ENCODE peak calls at places on chromosomes 16 and 17, in nine cellular contexts. F is ascending aorta, H is hepatocyte, L is breast epithelium, C is WERI-Rb-1, D is epithelial cell of esophagus, G is fibroblast of the aortic adventitia, O is dorsolateral prefrontal cortex, X is ovary. J is an unnamed sample.

GRCh38 chr16:29664133-29664912 is 1.3 kb downstream of the SPN start:
- DNase-seq in F (no peak), H (no peak), L (no peak), C (no peak), D (no peak), G (no peak), O (no peak), X (no peak), J (no peak)

GRCh38 chr17:74761931-74762330 is 13.5 kb downstream of the NHERF1 start:
- DNase-seq in F (no peak), H (no peak), L (no peak), C (no peak), D (no peak), G (no peak), O (no peak), X (no peak), J (no peak)

GRCh38 chr16:56389554-56389953 is 35.8 kb downstream of the AMFR start:
- DNase-seq in F (no peak), H (no peak), L (no peak), C (no peak), D (peak), G (peak), O (no peak), X (no peak), J (no peak)

GRCh38 chr16:53626816-53627215 is 76.8 kb downstream of the RPGRIP1L start:
- DNase-seq in F (no peak), H (no peak), L (no peak), C (no peak), D (no peak), G (no peak), O (no peak), X (no peak), J (no peak)

GRCh38 chr16:89343501-89344291 is 126.2 kb downstream of the ZNF778 start:
- DNase-seq in F (no peak), H (peak), L (no peak), C (no peak), D (peak), G (no peak), O (peak), X (peak), J (no peak)

GRCh38 chr17:75913537-75914210 is 9.0 kb upstream of the MRPL38 start:
- DNase-seq in F (no peak), H (no peak), L (no peak), C (no peak), D (no peak), G (no peak), O (no peak), X (no peak), J (no peak)

GRCh38 chr16:64240586-64240985 is 881.3 kb downstream of the CDH11 start:
- DNase-seq in F (no peak), H (no peak), L (no peak), C (no peak), D (no peak), G (no peak), O (no peak), X (no peak), J (no peak)

GRCh38 chr17:61581611-61582349 is 9.2 kb downstream of the NACA2 start:
- DNase-seq in F (no peak), H (no peak), L (no peak), C (no peak), D (peak), G (no peak), O (no peak), X (no peak), J (no peak)

GRCh38 chr17:47288531-47289116 is 35.0 kb downstream of the ITGB3 start:
- DNase-seq in F (no peak), H (no peak), L (no peak), C (no peak), D (no peak), G (peak), O (no peak), X (no peak), J (no peak)

GRCh38 chr16:58937661-58938060 is 203.5 kb upstream of the GOT2 start:
- DNase-seq in F (no peak), H (no peak), L (no peak), C (no peak), D (peak), G (no peak), O (no peak), X (no peak), J (no peak)

GRCh38 chr16:73399486-73399885 is 351.6 kb upstream of the ZFHX3 start:
- DNase-seq in F (no peak), H (no peak), L (no peak), C (no peak), D (no peak), G (no peak), O (no peak), X (no peak), J (no peak)

GRCh38 chr17:79970576-79971068 is 65.0 kb downstream of the TBC1D16 start:
- DNase-seq in F (no peak), H (peak), L (no peak), C (peak), D (peak), G (peak), O (peak), X (no peak), J (peak)

GRCh38 chr16:21159281-21159951 is 942 bp downstream of the LDAF1 start:
- DNase-seq in F (no peak), H (peak), L (peak), C (peak), D (peak), G (no peak), O (no peak), X (peak), J (peak)

GRCh38 chr16:6682142-6682811 is 650.4 kb upstream of the RBFOX1 start:
- DNase-seq in F (no peak), H (peak), L (no peak), C (peak), D (peak), G (no peak), O (peak), X (peak), J (peak)

GRCh38 chr16:89452925-89453324 is 37.4 kb downstream of the ANKRD11 start:
- DNase-seq in F (no peak), H (no peak), L (no peak), C (no peak), D (no peak), G (no peak), O (no peak), X (no peak), J (no peak)

GRCh38 chr16:3578610-3579551 is 1.7 kb upstream of the NLRC3 start:
- DNase-seq in F (no peak), H (no peak), L (no peak), C (no peak), D (no peak), G (no peak), O (no peak), X (no peak), J (no peak)

GRCh38 chr16:28930652-28931051 is 1.1 kb upstream of the CD19 start:
- DNase-seq in F (no peak), H (no peak), L (no peak), C (peak), D (no peak), G (no peak), O (no peak), X (no peak), J (no peak)

GRCh38 chr17:35242805-35243458 is at the start of gene SLFN5:
- DNase-seq in F (peak), H (peak), L (peak), C (peak), D (peak), G (peak), O (peak), X (peak), J (peak)
- TF ChIP-seq CTCF in F (no peak), H (peak), L (no peak), C (no peak), D (peak), G (no peak), O (no peak), X (no peak), J (no peak)

GRCh38 chr16:80527297-80527696 is 13.5 kb upstream of the DYNLRB2 start:
- DNase-seq in F (no peak), H (peak), L (no peak), C (peak), D (peak), G (peak), O (no peak), X (no peak), J (peak)
- TF ChIP-seq CTCF in F (no peak), H (peak), L (no peak), C (no peak), D (peak), G (peak), O (no peak), X (no peak), J (peak)

GRCh38 chr17:1488826-1489275 is 3.6 kb downstream of the MYO1C start:
- DNase-seq in F (no peak), H (no peak), L (no peak), C (no peak), D (no peak), G (no peak), O (no peak), X (no peak), J (no peak)

GRCh38 chr17:1487939-1488825 is 4.3 kb downstream of the MYO1C start:
- DNase-seq in F (peak), H (peak), L (peak), C (no peak), D (peak), G (peak), O (peak), X (peak), J (peak)

GRCh38 chr17:1485311-1485747 is 7.2 kb downstream of the MYO1C start:
- DNase-seq in F (peak), H (peak), L (no peak), C (peak), D (no peak), G (no peak), O (no peak), X (peak), J (peak)

GRCh38 chr17:1485748-1486376 is 6.6 kb downstream of the MYO1C start:
- DNase-seq in F (peak), H (peak), L (peak), C (peak), D (peak), G (peak), O (no peak), X (peak), J (peak)

GRCh38 chr17:1486802-1487695 is 5.4 kb downstream of the MYO1C start:
- DNase-seq in F (peak), H (peak), L (peak), C (no peak), D (peak), G (peak), O (no peak), X (peak), J (peak)
- TF ChIP-seq CTCF in F (no peak), H (no peak), L (no peak), C (no peak), D (no peak), G (no peak), O (no peak), X (no peak), J (peak)

DNA sequence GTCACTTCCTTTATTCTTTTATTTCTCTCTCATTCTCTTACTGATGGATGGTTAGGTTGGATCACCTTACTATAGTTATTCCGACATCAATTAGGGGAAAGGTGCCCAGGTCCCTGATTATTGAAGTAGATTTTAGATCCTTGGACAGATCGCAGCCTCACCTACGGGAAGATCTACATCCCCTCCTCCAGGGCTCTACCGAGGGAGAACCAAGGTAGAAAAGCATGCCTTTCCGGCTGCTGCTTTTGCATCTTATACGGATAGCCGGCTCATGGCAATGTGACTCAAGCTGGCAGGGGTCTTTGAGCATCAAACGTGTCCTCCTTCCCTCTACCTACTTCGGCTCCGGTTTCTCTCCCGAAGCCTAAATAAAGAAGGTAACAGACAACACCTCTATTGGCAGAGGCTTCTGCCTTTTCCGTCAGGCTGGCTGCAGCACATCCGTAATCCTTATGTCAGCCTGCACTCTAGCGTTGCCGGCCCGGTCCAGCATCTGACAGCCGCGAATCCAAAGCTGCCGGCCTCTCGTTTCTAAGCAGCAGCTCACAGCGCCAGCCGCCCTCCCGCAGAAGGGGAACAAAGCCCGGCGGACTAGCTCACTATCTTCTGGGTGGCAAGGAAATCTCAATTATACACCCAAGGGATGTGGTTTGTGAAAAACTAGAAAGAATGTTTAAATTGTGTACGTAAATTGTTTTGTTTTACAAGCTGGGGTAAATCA is 46.9 kb downstream of the IRX6 start:
- DNase-seq in F (peak), H (peak), L (peak), C (peak), D (peak), G (peak), O (peak), X (peak), J (peak)
- TF ChIP-seq CTCF in F (peak), H (peak), L (peak), C (peak), D (peak), G (peak), O (peak), X (no peak), J (no peak)

GRCh38 chr16:23673971-23674614 is 4.6 kb upstream of the PLK1 start:
- DNase-seq in F (no peak), H (no peak), L (no peak), C (peak), D (no peak), G (no peak), O (no peak), X (no peak), J (no peak)

GRCh38 chr16:23666919-23667659 is 11.6 kb upstream of the PLK1 start:
- DNase-seq in F (no peak), H (no peak), L (no peak), C (no peak), D (no peak), G (no peak), O (no peak), X (no peak), J (no peak)

GRCh38 chr16:23668225-23668624 is 10.5 kb upstream of the PLK1 start:
- DNase-seq in F (no peak), H (no peak), L (no peak), C (no peak), D (no peak), G (no peak), O (no peak), X (no peak), J (no peak)

GRCh38 chr16:23668873-23669272 is 9.8 kb upstream of the PLK1 start:
- DNase-seq in F (no peak), H (no peak), L (no peak), C (no peak), D (no peak), G (no peak), O (no peak), X (no peak), J (no peak)

GRCh38 chr16:23670137-23670776 is 8.4 kb upstream of the PLK1 start:
- DNase-seq in F (no peak), H (no peak), L (no peak), C (no peak), D (peak), G (peak), O (no peak), X (no peak), J (no peak)
- TF ChIP-seq CTCF in F (no peak), H (no peak), L (no peak), C (no peak), D (no peak), G (no peak), O (no peak), X (no peak), J (no peak)

DNA sequence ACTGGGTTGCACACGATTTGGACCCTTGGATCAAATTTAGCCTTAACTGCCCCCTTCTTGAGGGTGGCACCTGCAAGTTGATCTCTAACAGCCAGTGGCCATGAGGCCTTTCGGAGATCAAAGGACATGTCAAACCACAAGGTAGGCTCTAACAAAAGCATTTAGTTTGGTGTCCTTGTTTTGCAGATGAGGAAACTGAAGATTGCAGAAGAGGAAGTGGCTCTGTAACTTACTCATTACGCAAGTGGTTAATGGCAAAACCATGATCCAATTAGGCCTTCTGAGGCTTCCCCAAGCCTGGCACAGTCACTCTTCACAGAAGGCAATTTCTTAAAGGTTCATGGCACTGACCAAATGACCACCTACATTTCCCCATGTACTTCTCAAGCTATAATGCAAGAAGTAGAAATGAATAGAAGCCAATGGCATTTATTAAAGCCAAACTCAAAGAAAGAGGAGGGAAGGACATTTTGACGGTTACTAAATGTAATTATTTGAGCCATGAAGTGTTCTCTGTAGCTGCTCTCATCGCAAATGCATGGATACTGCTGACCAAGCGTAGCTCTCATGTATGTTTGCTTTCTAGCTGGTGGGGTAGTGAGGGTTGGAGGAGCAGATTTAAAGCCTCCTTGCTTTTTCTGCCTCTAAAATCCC is 32.8 kb upstream of the ABCC12 start:
- DNase-seq in F (no peak), H (no peak), L (no peak), C (no peak), D (peak), G (no peak), O (no peak), X (no peak), J (no peak)
- TF ChIP-seq CTCF in F (no peak), H (no peak), L (no peak), C (no peak), D (no peak), G (no peak), O (no peak), X (no peak), J (no peak)

DNA sequence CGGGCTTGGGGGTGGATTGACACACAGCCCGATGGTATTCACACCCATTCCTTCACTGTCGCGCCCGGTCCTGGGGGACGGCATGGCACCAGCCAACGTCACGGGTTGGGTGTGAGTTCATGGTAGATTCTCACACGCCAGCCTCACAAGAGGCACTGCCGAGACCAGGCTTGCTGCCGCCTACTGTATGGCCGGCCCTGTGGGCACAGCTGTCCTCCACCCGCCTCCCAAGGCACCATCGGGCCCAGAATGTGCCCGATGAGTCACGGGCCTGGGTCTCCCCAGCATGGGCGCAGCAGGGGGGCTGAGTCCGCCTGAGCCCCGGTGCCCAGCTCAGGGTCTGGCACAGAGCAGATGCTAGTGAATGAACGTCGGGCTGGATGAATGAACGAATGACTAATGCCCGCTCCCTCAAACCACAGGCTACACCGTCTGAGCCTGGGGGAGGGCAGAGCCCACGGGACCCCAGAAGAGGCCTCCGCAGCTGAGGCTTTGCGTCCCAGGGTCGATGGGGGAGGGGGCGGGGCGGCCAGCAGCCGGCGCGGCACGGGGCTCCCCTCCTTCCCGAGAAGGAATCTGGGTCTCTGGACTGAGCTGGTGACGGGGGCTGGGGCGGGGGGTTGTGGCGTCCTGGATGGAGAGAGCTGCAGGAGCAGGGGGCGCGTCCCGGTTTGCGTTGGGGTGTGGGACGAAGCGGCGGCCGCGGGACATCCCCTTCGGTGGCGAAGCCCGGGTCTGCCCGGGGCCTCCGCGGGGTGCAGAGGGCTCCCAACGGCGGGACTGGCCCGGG is 829 bp downstream of the PITPNM3 start:
- DNase-seq in F (no peak), H (peak), L (no peak), C (no peak), D (peak), G (peak), O (peak), X (peak), J (peak)
- TF ChIP-seq CTCF in F (no peak), H (no peak), L (no peak), C (no peak), D (no peak), G (no peak), O (no peak), X (no peak), J (no peak)

GRCh38 chr17:78040561-78041400 is 82.3 kb downstream of the TNRC6C start:
- DNase-seq in F (peak), H (peak), L (peak), C (peak), D (peak), G (peak), O (peak), X (peak), J (no peak)
- TF ChIP-seq CTCF in F (peak), H (no peak), L (peak), C (peak), D (peak), G (peak), O (peak), X (no peak), J (no peak)

DNA sequence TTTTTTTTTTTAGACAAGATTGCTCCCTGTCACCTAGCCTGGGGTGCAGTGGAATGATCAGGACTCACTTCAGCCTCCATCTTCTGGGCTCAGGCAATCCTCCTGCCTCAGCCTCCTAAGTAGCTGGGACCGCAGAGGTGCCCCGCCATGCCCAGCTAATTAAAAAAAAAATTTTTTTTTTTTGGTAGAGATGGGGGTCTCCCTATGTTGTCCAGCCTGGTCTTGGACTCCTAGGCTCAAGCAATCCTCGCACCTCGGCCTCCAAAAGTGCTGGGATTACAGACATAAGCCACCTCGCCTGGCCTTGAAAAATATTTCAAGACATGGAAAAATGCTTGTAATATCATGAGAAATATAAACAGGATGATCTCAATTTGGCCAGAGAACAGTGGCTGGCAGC is 42.9 kb downstream of the HAPSTR1 start:
- DNase-seq in F (peak), H (no peak), L (no peak), C (no peak), D (no peak), G (no peak), O (no peak), X (peak), J (no peak)
- TF ChIP-seq CTCF in F (no peak), H (no peak), L (no peak), C (no peak), D (no peak), G (no peak), O (no peak), X (no peak), J (no peak)

J was measured in glutamatergic neuron.